ENCODE peak calls at places on chromosomes 6 and 20, in ten cellular contexts. S is transverse colon, Y is K562, A is A549, B is upper lobe of left lung, C is stomach, F is tibial nerve, Z is H1, E is sigmoid colon, D is suprapubic skin. P is an unnamed sample.

GRCh38 chr6:144349690-144350132 is 64.6 kb downstream of the UTRN start:
- DNase-seq in S (no peak), Y (no peak), A (no peak), B (no peak), C (no peak), F (no peak), Z (no peak), E (no peak), D (no peak), P (no peak)

GRCh38 chr20:50518270-50518721 is 8.1 kb downstream of the PTPN1 start:
- DNase-seq in S (no peak), Y (no peak), A (no peak), B (no peak), C (no peak), F (no peak), Z (no peak), E (no peak), D (no peak), P (no peak)

GRCh38 chr20:37081717-37082289 is 14.0 kb downstream of the RBL1 start:
- DNase-seq in S (peak), Y (no peak), A (no peak), B (no peak), C (no peak), F (peak), Z (no peak), E (no peak), D (no peak), P (no peak)

GRCh38 chr6:114216789-114217467 is 125.9 kb downstream of the HS3ST5 start:
- DNase-seq in S (no peak), Y (no peak), A (no peak), B (no peak), C (no peak), F (no peak), Z (no peak), E (no peak), D (no peak), P (no peak)

GRCh38 chr6:24228681-24229255 is 102.8 kb downstream of the NRSN1 start:
- DNase-seq in S (no peak), Y (no peak), A (no peak), B (peak), C (no peak), F (no peak), Z (no peak), E (no peak), D (no peak), P (no peak)

GRCh38 chr20:16846011-16846410 is 97.9 kb downstream of the OTOR start:
- DNase-seq in S (no peak), Y (no peak), A (no peak), B (no peak), C (no peak), F (no peak), Z (no peak), E (no peak), D (no peak), P (no peak)

GRCh38 chr20:10376271-10377075 is 57.5 kb downstream of the MKKS start:
- DNase-seq in S (no peak), Y (no peak), A (no peak), B (no peak), C (no peak), F (no peak), Z (no peak), E (no peak), D (no peak), P (no peak)

GRCh38 chr6:46011241-46012085 is 4.2 kb downstream of the CLIC5 start:
- DNase-seq in S (peak), Y (no peak), A (no peak), B (no peak), C (peak), F (no peak), Z (no peak), E (no peak), D (no peak), P (no peak)

GRCh38 chr20:10676518-10676917 is 2.7 kb upstream of the JAG1 start:
- DNase-seq in S (no peak), Y (no peak), A (no peak), B (no peak), C (no peak), F (no peak), Z (no peak), E (no peak), D (no peak), P (no peak)

GRCh38 chr20:53883098-53883762 is 187.2 kb downstream of the BCAS1 start:
- DNase-seq in S (no peak), Y (no peak), A (no peak), B (no peak), C (no peak), F (no peak), Z (no peak), E (no peak), D (no peak), P (no peak)

GRCh38 chr6:168884050-168884645 is 369.5 kb downstream of the THBS2 start:
- DNase-seq in S (no peak), Y (no peak), A (no peak), B (no peak), C (no peak), F (no peak), Z (no peak), E (no peak), D (no peak), P (no peak)

GRCh38 chr6:44072959-44073611 is 54.2 kb downstream of the MRPL14 start:
- DNase-seq in S (peak), Y (peak), A (peak), B (peak), C (peak), F (peak), Z (peak), E (peak), D (no peak), P (peak)

GRCh38 chr6:26327450-26328264 is 37.3 kb upstream of the BTN3A2 start:
- DNase-seq in S (peak), Y (peak), A (no peak), B (no peak), C (no peak), F (no peak), Z (peak), E (no peak), D (no peak), P (peak)

GRCh38 chr6:2221724-2222274 is 23.6 kb downstream of the GMDS start:
- DNase-seq in S (no peak), Y (no peak), A (no peak), B (no peak), C (no peak), F (no peak), Z (no peak), E (no peak), D (no peak), P (no peak)

GRCh38 chr6:144639654-144640053 is 354.5 kb downstream of the UTRN start:
- DNase-seq in S (no peak), Y (no peak), A (no peak), B (no peak), C (no peak), F (no peak), Z (no peak), E (no peak), D (no peak), P (no peak)

GRCh38 chr6:166023273-166023989 is 144.2 kb downstream of the TBXT start:
- DNase-seq in S (no peak), Y (no peak), A (no peak), B (no peak), C (no peak), F (no peak), Z (no peak), E (no peak), D (no peak), P (no peak)

GRCh38 chr6:131917763-131918649 is 33.2 kb downstream of the CCN2 start:
- DNase-seq in S (no peak), Y (no peak), A (no peak), B (no peak), C (no peak), F (no peak), Z (no peak), E (no peak), D (no peak), P (no peak)

GRCh38 chr6:16836186-16836981 is 75.1 kb upstream of the ATXN1 start:
- DNase-seq in S (no peak), Y (no peak), A (no peak), B (no peak), C (no peak), F (no peak), Z (no peak), E (no peak), D (no peak), P (no peak)

GRCh38 chr6:73263570-73263909 is 544 bp upstream of the KHDC1 start:
- DNase-seq in S (no peak), Y (no peak), A (no peak), B (no peak), C (no peak), F (no peak), Z (no peak), E (no peak), D (no peak), P (no peak)

GRCh38 chr6:155246825-155247224 is 17.0 kb upstream of the CLDN20 start:
- DNase-seq in S (no peak), Y (no peak), A (no peak), B (no peak), C (no peak), F (no peak), Z (no peak), E (no peak), D (no peak), P (no peak)

GRCh38 chr6:133707456-133707855 is 181.5 kb upstream of the TCF21 start:
- DNase-seq in S (no peak), Y (no peak), A (no peak), B (no peak), C (no peak), F (no peak), Z (no peak), E (no peak), D (no peak), P (no peak)

GRCh38 chr6:9140861-9141534 is 705.7 kb upstream of the SLC35B3 start:
- DNase-seq in S (no peak), Y (no peak), A (no peak), B (no peak), C (no peak), F (no peak), Z (no peak), E (no peak), D (no peak), P (no peak)

GRCh38 chr20:7627734-7628663 is 312.3 kb downstream of the HAO1 start:
- DNase-seq in S (no peak), Y (no peak), A (no peak), B (no peak), C (no peak), F (no peak), Z (no peak), E (no peak), D (no peak), P (no peak)

GRCh38 chr6:53671111-53671510 is 5.6 kb upstream of the KLHL31 start:
- DNase-seq in S (no peak), Y (no peak), A (no peak), B (no peak), C (no peak), F (no peak), Z (no peak), E (no peak), D (no peak), P (no peak)

GRCh38 chr6:146312606-146313005 is 231.0 kb upstream of the RAB32 start:
- DNase-seq in S (no peak), Y (no peak), A (no peak), B (no peak), C (no peak), F (no peak), Z (no peak), E (no peak), D (no peak), P (no peak)

GRCh38 chr6:1233924-1234323 is 78.0 kb upstream of the FOXQ1 start:
- DNase-seq in S (no peak), Y (no peak), A (no peak), B (no peak), C (no peak), F (no peak), Z (no peak), E (no peak), D (no peak), P (no peak)

GRCh38 chr6:18536693-18537092 is 149.5 kb downstream of the RNF144B start:
- DNase-seq in S (no peak), Y (no peak), A (no peak), B (no peak), C (no peak), F (no peak), Z (no peak), E (no peak), D (no peak), P (no peak)

GRCh38 chr6:136016228-136017225 is 165.0 kb downstream of the PDE7B start:
- DNase-seq in S (no peak), Y (no peak), A (no peak), B (peak), C (peak), F (no peak), Z (no peak), E (no peak), D (no peak), P (no peak)

GRCh38 chr20:381581-382290 is 1.2 kb downstream of the TRIB3 start:
- DNase-seq in S (peak), Y (peak), A (peak), B (peak), C (peak), F (peak), Z (peak), E (peak), D (peak), P (peak)

GRCh38 chr6:25747477-25747876 is 7.1 kb upstream of the SLC17A4 start:
- DNase-seq in S (no peak), Y (no peak), A (no peak), B (no peak), C (no peak), F (no peak), Z (no peak), E (no peak), D (no peak), P (no peak)

GRCh38 chr20:32484221-32485125 is 100.7 kb downstream of the NOL4L start:
- DNase-seq in S (peak), Y (no peak), A (peak), B (no peak), C (peak), F (no peak), Z (peak), E (peak), D (no peak), P (no peak)

GRCh38 chr6:4403828-4404227 is 268.5 kb upstream of the ECI2 start:
- DNase-seq in S (no peak), Y (no peak), A (no peak), B (no peak), C (no peak), F (peak), Z (no peak), E (no peak), D (no peak), P (no peak)

GRCh38 chr6:108250240-108250866 is 10.5 kb downstream of the SNX3 start:
- DNase-seq in S (no peak), Y (peak), A (no peak), B (no peak), C (no peak), F (no peak), Z (no peak), E (no peak), D (no peak), P (no peak)

GRCh38 chr6:27873101-27874030 is 38.8 kb downstream of the OR2B2 start:
- DNase-seq in S (peak), Y (no peak), A (no peak), B (peak), C (peak), F (peak), Z (peak), E (no peak), D (no peak), P (no peak)

GRCh38 chr6:157268835-157269234 is 54.5 kb downstream of the TMEM242 start:
- DNase-seq in S (no peak), Y (no peak), A (no peak), B (no peak), C (no peak), F (no peak), Z (no peak), E (peak), D (no peak), P (peak)

GRCh38 chr6:157270916-157271315 is 52.4 kb downstream of the TMEM242 start:
- DNase-seq in S (no peak), Y (no peak), A (no peak), B (no peak), C (no peak), F (no peak), Z (no peak), E (no peak), D (no peak), P (no peak)

GRCh38 chr6:157270308-157270707 is 53.0 kb downstream of the TMEM242 start:
- DNase-seq in S (no peak), Y (no peak), A (no peak), B (no peak), C (no peak), F (no peak), Z (no peak), E (no peak), D (no peak), P (no peak)

GRCh38 chr6:157268396-157268795 is 54.9 kb downstream of the TMEM242 start:
- DNase-seq in S (no peak), Y (no peak), A (no peak), B (no peak), C (no peak), F (no peak), Z (no peak), E (no peak), D (peak), P (no peak)

DNA sequence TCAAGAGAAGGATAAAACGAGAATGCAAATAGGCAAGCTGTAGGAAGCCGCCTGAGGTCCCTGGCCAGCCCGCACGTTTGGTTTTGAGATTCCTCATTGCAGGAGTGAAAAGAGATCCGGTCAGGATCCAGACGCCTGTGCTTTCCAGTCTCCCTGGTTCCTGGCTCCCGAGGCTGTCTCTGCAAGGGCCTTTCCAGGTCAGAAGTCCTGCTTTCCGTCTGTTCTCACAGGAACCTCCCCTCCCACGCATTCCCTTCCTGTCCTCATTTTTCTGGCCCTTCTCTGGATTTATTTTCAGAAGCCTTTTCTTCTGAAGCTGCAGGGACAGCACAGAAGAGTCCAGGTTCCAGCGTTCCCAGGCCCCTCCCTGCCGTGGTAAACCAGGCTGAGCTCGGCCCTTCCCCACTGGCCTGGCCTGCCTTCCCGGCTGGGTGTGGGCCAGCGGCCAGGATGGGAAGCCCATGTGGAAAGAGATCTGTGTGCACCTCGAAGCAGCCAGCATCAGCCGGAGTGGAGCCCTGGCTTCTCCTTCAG is 54.0 kb downstream of the TMEM242 start:
- DNase-seq in S (peak), Y (no peak), A (no peak), B (no peak), C (peak), F (peak), Z (no peak), E (peak), D (peak), P (peak)
- H3K27ac ChIP-seq in S (peak), Y (no peak), A (no peak), B (peak), C (no peak), F (peak), Z (no peak), E (peak), D (peak), P (peak)

GRCh38 chr6:90574610-90575009 is 12.3 kb downstream of the MAP3K7 start:
- DNase-seq in S (no peak), Y (no peak), A (no peak), B (no peak), C (no peak), F (no peak), Z (no peak), E (no peak), D (no peak), P (no peak)
- TF ChIP-seq EP300 in S (no peak), Y (no peak), A (no peak), B (no peak), C (no peak), F (no peak), Z (no peak), E (no peak), D (no peak), P (no peak)

DNA sequence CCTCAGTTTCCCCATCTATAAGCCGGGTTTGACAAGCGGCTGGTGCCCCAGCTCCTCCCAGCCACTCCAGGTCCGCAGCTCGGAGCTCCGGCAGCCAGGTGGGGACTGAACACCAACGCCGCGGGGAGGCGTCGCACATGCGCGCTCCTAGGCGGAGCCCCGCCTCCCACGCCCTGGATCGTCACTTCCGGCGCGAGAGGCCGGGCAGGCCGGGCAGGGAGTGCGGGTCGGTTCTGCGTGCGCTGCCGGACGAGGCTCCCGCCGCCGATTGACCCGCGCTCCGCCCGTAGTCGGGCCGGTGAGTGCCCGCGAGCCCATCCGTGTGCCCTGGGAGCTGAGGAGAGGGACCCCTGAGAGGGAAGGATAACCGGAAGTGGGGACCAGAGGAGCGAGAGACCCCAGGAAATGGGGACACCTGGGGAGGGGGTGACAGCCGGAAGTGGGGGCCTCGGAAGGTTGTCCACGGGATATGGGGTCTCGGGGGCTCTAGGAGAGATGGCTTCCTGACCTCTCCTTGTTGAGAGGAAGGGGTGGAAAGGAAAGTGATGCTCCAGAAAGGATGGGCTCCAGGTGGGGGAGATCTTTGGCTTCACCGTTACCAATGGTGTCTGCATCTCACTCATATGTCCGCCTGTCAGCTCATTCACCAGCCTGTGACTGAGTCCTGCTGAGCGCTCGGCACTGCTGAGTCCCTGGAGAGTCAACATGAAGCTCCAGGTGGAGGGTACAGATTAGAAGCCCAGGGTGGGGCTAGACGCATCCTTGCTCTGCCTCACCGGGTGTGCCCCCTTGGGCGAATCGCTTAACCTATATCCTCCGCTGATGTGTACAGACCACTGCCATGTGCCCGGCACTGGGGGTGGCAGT is at the start of gene TTPAL:
- DNase-seq in S (peak), Y (peak), A (peak), B (peak), C (peak), F (peak), Z (peak), E (peak), D (peak), P (peak)
- TF ChIP-seq POLR2A in S (peak), Y (peak), A (peak), B (peak), C (peak), F (peak), Z (peak), E (peak), D (peak), P (peak)

GRCh38 chr6:41637179-41638001 is 878 bp upstream of the MDFI start:
- DNase-seq in S (no peak), Y (no peak), A (no peak), B (no peak), C (peak), F (no peak), Z (peak), E (no peak), D (no peak), P (no peak)

GRCh38 chr6:41635365-41635764 is 2.9 kb upstream of the MDFI start:
- DNase-seq in S (no peak), Y (no peak), A (no peak), B (no peak), C (no peak), F (no peak), Z (no peak), E (peak), D (no peak), P (no peak)

GRCh38 chr6:41634657-41635056 is 3.6 kb upstream of the MDFI start:
- DNase-seq in S (no peak), Y (no peak), A (no peak), B (no peak), C (no peak), F (no peak), Z (no peak), E (peak), D (no peak), P (no peak)

GRCh38 chr6:41638002-41638800 is at the start of gene MDFI:
- DNase-seq in S (no peak), Y (no peak), A (no peak), B (no peak), C (no peak), F (no peak), Z (peak), E (no peak), D (no peak), P (peak)

DNA sequence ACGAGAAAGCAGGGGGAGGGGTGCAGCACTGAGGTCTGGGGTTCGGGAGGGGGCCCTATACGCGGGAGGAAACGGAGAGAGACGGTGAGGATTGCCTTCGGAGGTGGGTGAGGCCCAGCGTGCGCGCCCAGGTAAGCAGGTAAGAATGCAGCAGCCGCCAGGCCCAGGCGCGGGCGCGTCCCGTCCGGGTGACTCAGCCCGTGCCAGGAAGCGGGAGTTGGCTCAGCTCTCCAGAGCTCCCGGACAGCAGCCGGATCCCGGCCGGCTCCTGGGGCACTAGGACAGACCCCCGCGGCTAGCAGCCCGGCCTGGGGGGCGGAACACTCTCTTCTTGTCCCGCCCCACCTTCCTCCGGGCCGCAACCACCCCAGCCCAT is 1.5 kb upstream of the MDFI start:
- DNase-seq in S (peak), Y (no peak), A (peak), B (peak), C (peak), F (no peak), Z (peak), E (peak), D (peak), P (peak)
- H3K27ac ChIP-seq in S (no peak), Y (no peak), A (peak), B (peak), C (no peak), F (no peak), Z (no peak), E (no peak), D (peak), P (no peak)